ENCODE peak calls at places on chromosomes 12 and 14, in seven cellular contexts. X is tibial nerve, Q is SK-N-SH, P is suprapubic skin, B is H1, N is upper lobe of left lung, J is transverse colon. V is an unnamed sample.

GRCh38 chr14:31884776-31885379 is 192.2 kb upstream of the ARHGAP5 start:
- DNase-seq in J (no peak), X (no peak), B (no peak), P (no peak), Q (no peak), N (no peak), V (no peak)

GRCh38 chr12:130031571-130032189 is 127.9 kb upstream of the TMEM132D start:
- DNase-seq in B (peak), J (peak), P (no peak), Q (peak), N (no peak), X (peak), V (peak)

GRCh38 chr14:69133206-69134125 is 19.5 kb downstream of the DCAF5 start:
- DNase-seq in X (no peak), N (no peak), Q (peak), P (no peak), J (no peak), B (no peak), V (no peak)

GRCh38 chr12:46067062-46067461 is 76.7 kb upstream of the SCAF11 start:
- DNase-seq in X (no peak), P (no peak), B (no peak), Q (no peak), J (no peak), N (peak), V (no peak)

GRCh38 chr14:82642425-82642824 is 1108.8 kb upstream of the SEL1L start:
- DNase-seq in X (no peak), N (peak), J (no peak), B (peak), Q (no peak), P (no peak), V (no peak)

GRCh38 chr12:129372348-129372747 is 519.1 kb downstream of the GLT1D1 start:
- DNase-seq in Q (no peak), N (no peak), X (no peak), P (no peak), B (no peak), J (no peak), V (no peak)

GRCh38 chr12:132779781-132780353 is 18.2 kb upstream of the ANKLE2 start:
- DNase-seq in J (no peak), N (peak), B (no peak), P (no peak), X (no peak), Q (no peak), V (no peak)

GRCh38 chr12:107027304-107028053 is 40.5 kb upstream of the MTERF2 start:
- DNase-seq in P (no peak), Q (peak), X (no peak), B (no peak), J (no peak), N (no peak), V (no peak)

DNA sequence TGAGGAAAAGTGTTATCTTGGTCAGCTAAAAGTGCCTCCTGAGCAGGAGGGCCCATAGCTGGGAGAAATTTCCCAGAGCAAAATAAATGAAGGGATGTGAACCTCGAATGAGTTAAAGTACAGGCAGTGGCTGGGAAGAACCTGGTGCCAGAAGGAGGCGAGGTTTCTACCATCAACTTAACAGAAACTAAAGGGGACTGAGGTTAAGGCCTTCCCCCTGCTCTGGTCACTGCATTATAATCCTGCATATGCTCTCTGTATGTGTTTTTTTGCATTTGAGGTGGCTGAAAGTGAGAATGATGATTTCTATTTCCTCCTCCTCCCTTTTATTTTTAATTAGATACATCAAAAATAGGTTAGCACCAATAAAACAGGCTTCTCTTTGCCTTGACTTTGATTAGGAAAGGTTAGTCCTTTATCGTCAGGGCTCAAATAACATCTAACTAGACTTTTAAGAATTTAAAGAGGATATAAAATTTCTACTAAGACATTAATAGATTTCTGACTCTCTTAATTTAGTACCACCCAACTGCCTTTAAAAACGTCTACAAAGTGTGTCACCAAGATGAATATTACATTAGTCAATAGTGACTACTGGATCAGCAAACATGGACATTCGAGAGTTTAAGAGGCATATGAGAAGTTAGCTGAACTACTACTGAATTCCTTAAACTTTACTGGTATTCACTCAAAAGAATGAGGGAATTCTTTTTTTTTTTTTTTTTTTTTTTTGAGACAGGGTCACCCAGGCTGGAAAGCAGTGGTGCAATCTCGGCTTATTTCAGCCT is 49.2 kb downstream of the GALNT4 start:
- DNase-seq in P (no peak), J (no peak), X (no peak), B (no peak), Q (no peak), N (no peak), V (no peak)
- H3K27ac ChIP-seq in P (no peak), J (no peak), X (no peak), B (no peak), Q (no peak), N (no peak), V (peak)

GRCh38 chr14:71135911-71136310 is 228.7 kb downstream of the PCNX1 start:
- DNase-seq in X (no peak), B (no peak), J (no peak), N (no peak), Q (no peak), P (no peak), V (no peak)

GRCh38 chr14:71133296-71133695 is 226.0 kb downstream of the PCNX1 start:
- DNase-seq in Q (no peak), P (no peak), J (no peak), N (no peak), B (no peak), X (no peak), V (no peak)

GRCh38 chr14:71135496-71135895 is 228.2 kb downstream of the PCNX1 start:
- DNase-seq in Q (no peak), P (no peak), B (no peak), X (no peak), N (no peak), J (no peak), V (no peak)

GRCh38 chr14:71136386-71137060 is 229.3 kb downstream of the PCNX1 start:
- DNase-seq in J (no peak), X (no peak), N (no peak), B (no peak), Q (no peak), P (no peak), V (no peak)

GRCh38 chr14:71130491-71131179 is 223.4 kb downstream of the PCNX1 start:
- DNase-seq in J (no peak), N (no peak), X (no peak), P (no peak), Q (no peak), B (no peak), V (no peak)
- TF ChIP-seq EP300 in J (no peak), N (no peak), X (no peak), P (no peak), Q (no peak), B (no peak), V (no peak)

DNA sequence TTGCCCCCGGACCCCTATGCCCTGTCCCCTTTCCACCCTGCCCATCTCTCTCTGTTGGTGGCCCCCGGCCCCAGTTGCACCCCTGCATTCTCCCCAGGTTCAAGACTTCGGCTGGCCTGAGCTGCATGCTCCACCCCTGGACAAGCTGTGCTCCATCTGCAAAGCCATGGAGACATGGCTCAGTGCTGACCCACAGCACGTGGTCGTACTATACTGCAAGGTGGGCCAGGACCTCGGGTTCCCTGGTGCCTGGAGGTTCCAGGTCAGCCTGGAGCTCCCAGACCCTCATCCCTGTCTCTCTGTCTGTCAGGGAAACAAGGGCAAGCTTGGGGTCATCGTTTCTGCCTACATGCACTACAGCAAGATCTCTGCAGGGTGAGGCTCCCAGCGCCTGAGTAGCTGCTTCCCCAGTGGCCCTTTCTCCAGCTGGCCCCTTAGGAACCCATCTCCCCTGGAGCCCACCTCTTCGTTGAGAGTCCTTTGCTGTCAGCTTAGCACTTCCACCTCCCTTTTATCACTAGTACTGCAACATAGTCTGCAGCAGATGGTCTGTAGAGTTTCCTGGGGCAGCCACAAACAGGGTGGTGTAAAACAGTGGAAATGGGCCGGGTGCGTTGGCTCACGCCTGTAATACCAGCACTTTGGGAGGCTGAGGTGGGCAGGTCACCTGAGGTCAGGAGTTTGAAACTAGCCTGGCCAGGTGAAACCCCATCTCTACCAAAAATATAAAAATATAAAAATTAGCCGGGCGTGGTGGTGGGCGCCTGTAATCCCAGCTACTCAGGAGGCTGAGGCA is 5.8 kb downstream of the TNS2 start:
- DNase-seq in B (no peak), P (no peak), J (peak), Q (no peak), X (no peak), N (no peak), V (no peak)
- H3K27ac ChIP-seq in B (no peak), P (peak), J (peak), Q (no peak), X (peak), N (peak), V (peak)

DNA sequence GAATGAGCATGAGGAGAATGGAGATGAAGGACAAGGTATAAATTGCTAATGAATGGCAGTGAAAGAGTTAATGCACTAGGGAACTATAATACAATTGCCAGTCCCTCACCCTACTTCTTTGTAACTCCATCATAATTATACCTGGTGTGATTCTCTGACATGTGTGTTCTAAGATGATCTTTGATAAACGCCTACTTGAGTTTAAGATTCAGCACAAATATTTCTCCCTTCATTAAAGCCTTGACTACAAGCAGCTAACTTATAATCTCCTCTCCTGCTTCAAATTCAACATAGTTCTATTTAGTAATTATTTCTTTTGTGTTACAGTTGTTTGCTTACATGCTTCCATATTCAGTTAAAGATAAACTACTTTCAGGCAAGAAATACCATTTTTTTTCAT is 9.7 kb upstream of the CLEC2A start:
- DNase-seq in X (no peak), B (no peak), N (no peak), Q (no peak), P (no peak), J (no peak), V (no peak)
- TF ChIP-seq EP300 in X (no peak), B (no peak), N (no peak), Q (no peak), P (no peak), J (no peak), V (no peak)

DNA sequence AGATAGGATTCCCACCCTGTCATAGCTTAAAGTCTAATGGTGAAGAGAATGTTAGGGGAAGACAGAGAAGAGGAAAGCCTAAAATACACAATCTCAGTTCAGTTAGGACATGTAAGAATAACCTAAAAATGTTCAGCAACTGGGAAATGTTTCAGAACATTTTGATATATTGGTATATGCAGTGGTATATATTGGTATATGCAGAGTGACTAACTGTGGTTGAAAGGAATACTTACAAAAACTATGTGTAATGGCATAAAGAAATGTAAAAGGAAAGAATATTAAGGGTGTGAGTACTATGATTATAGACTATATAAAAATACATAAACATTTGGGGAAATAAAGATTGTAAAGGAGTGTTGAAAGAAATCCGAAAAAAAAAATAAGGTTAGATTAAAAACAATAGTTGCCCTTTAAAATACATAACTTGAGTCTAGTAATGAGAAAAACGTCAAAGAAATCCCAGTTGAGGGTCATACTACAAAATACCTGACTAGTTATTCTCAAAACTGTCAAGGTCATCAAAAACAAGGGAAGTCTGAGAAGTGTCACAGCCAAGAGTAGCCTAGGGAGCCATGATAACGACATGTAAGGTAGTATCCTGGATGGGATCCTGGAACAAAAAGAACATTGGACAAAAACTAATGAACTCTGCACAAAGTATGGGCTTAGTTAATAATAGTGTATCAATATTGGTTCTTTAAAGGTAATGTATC is 25.6 kb downstream of the ZDHHC17 start:
- DNase-seq in P (no peak), Q (no peak), X (no peak), N (no peak), B (no peak), J (no peak), V (no peak)
- H3K27ac ChIP-seq in P (no peak), Q (no peak), X (no peak), N (no peak), B (no peak), J (no peak), V (no peak)

DNA sequence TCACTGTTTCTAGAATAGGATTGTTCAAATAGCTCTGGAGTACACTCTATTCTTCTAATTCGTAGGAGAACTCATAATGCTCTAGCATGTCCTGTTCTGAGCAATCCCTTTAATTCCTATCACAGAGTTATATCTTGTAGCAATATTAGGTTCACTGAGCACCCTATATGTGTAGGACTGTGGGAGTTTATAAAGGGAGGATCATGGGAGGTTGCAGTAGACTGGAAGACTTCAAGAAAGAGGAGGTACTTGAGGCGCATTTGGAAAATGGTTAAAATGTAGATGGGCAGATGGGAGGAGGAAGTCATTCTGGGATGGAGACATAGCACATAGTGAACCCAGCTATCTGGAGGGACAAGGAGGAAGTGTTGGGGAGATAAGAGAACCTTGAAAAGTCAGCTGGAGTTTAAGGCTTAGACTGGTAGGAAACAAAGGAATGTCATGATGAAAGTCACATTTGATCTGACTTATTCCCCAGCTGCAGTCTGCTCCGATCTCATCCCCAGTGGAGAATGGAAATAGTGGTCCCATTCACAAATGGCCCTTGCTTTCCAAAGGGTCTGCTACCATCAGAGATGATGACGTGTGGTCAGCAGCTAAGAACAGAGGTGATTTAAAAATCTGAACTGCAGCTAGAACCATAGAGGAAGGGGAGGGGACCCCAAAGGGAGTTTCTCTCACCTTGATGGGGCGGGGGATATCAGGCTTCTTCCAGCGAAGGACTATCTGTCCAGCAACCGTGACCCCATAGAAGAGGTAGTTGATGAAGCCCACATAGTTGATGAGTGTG is 10.1 kb upstream of the CEBPE start:
- DNase-seq in P (no peak), B (no peak), N (no peak), X (no peak), Q (no peak), J (no peak), V (no peak)
- TF ChIP-seq EP300 in P (no peak), B (no peak), N (no peak), X (no peak), Q (no peak), J (no peak), V (no peak)

GRCh38 chr14:99191663-99192621 is 80.1 kb downstream of the BCL11B start:
- DNase-seq in Q (no peak), P (no peak), N (no peak), X (peak), B (no peak), J (peak), V (peak)
- H3K27ac ChIP-seq in Q (no peak), P (peak), N (peak), X (no peak), B (no peak), J (peak), V (peak)

DNA sequence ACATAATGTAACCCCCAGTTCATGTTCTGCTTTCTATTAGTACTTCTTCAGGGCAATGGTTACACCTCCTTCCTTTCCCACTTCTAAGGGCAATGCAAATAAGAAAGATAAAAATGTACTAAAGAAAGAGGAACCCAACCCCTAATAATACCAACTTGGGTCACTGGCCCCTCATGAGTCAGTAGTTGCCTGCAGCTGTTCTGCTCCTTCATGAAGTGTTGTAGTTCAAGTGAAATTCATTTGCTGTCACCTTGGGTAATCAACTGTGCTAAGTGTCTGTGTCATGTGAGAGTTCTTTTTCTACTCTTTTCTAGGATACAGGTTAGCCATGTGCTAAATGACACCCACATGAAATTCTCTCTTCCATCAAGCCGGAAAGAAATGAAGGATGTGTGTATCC is 91.8 kb downstream of the PLXNC1 start:
- DNase-seq in N (no peak), Q (no peak), X (no peak), B (no peak), J (peak), P (no peak), V (no peak)
- TF ChIP-seq EP300 in N (no peak), Q (no peak), X (no peak), B (no peak), J (no peak), P (no peak), V (no peak)